ENCODE peak calls at places on chromosomes 4 and X, in nine cellular contexts. E is heart left ventricle, Z is HFF-Myc, H is epithelial cell of esophagus, B is MCF 10A, P is endodermal cell, W is RWPE1, N is mammary epithelial cell, Y is astrocyte of the spinal cord. X is an unnamed sample.

GRCh38 chr4:16516796-16517413 is 290.6 kb upstream of the TAPT1 start:
- DNase-seq in H (peak), Z (peak), Y (peak), N (no peak), W (no peak), B (peak), E (peak), P (peak), X (no peak)

GRCh38 chrX:137166591-137166990 is 132.8 kb upstream of the GPR101 start:
- DNase-seq in W (no peak), H (peak), Z (no peak), E (no peak), N (no peak), B (peak), P (peak), Y (no peak), X (no peak)

GRCh38 chr4:165489786-165490185 is 111.0 kb downstream of the CPE start:
- DNase-seq in Y (no peak), N (peak), E (no peak), Z (no peak), W (no peak), P (no peak), H (peak), B (peak), X (no peak)

GRCh38 chr4:115110191-115111166 is 2.9 kb downstream of the NDST4 start:
- DNase-seq in W (no peak), E (no peak), B (peak), Y (peak), P (no peak), Z (no peak), N (no peak), H (no peak), X (no peak)

GRCh38 chr4:16686195-16686594 is 212.2 kb downstream of the LDB2 start:
- DNase-seq in Z (peak), N (no peak), H (no peak), P (no peak), B (peak), E (no peak), W (no peak), Y (peak), X (peak)

GRCh38 chr4:81504685-81505598 is 33.2 kb upstream of the RASGEF1B start:
- DNase-seq in E (peak), Z (no peak), P (no peak), N (no peak), Y (no peak), B (no peak), W (no peak), H (no peak), X (no peak)

GRCh38 chrX:53290441-53291041 is 9.2 kb upstream of the IQSEC2 start:
- DNase-seq in Y (no peak), N (no peak), Z (no peak), E (no peak), B (no peak), W (no peak), H (no peak), P (no peak), X (no peak)

GRCh38 chrX:147891886-147892285 is 19.8 kb upstream of the FMR1 start:
- DNase-seq in Z (no peak), B (no peak), P (no peak), Y (peak), N (no peak), E (no peak), W (no peak), H (peak), X (no peak)

GRCh38 chr4:4479366-4479765 is 62.5 kb downstream of the STX18 start:
- DNase-seq in B (no peak), N (no peak), E (no peak), Y (no peak), Z (no peak), H (no peak), P (no peak), W (no peak), X (no peak)

GRCh38 chr4:3345384-3345783 is 52.6 kb downstream of the RGS12 start:
- DNase-seq in Y (no peak), Z (no peak), N (no peak), H (no peak), P (no peak), W (no peak), B (no peak), E (no peak), X (no peak)

GRCh38 chr4:46648088-46648744 is 258.3 kb upstream of the GABRA2 start:
- DNase-seq in H (peak), Y (peak), N (peak), W (peak), Z (no peak), P (peak), E (no peak), B (peak), X (peak)

GRCh38 chrX:86455495-86455894 is 307.2 kb downstream of the DACH2 start:
- DNase-seq in Z (no peak), B (no peak), E (no peak), Y (no peak), N (no peak), W (no peak), H (no peak), P (peak), X (no peak)

GRCh38 chr4:44869222-44869882 is 143.0 kb upstream of the GNPDA2 start:
- DNase-seq in N (peak), W (no peak), E (no peak), H (peak), B (peak), P (no peak), Y (no peak), Z (no peak), X (no peak)

DNA sequence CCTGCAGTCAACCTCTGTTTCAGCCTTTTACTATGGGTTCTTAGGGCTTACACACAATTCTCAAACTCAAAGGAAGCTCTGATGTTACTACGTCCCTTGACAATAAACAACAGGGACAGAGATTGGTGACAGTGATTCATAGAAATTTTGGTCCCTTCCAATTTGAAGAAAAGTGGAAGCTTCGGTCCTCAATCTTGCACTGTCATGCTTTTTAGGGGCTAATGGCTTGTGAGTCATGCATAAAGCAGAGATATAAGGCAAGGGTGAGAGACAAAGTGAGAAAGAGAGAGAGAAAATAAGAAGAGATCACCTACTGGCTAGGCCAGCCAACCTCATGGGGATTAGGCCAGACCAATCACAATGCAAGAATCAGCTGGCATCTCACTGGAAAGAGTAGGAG is 63.2 kb upstream of the STARD8 start:
- DNase-seq in Z (no peak), N (no peak), H (no peak), B (no peak), P (no peak), W (no peak), E (no peak), Y (no peak), X (no peak)
- TF ChIP-seq CTCF in Z (no peak), N (no peak), H (no peak), B (no peak), P (no peak), W (no peak), E (no peak), Y (no peak), X (no peak)

GRCh38 chr4:18934197-18934596 is 912.6 kb upstream of the LCORL start:
- DNase-seq in B (peak), Y (no peak), W (no peak), E (no peak), N (peak), P (no peak), H (peak), Z (no peak), X (no peak)
- TF ChIP-seq CTCF in B (peak), Y (no peak), W (no peak), E (peak), N (peak), P (peak), H (peak), Z (no peak), X (peak)

GRCh38 chr4:82623284-82623683 is 61.5 kb upstream of the TMEM150C start:
- DNase-seq in P (no peak), Y (no peak), W (no peak), N (no peak), E (no peak), H (no peak), Z (no peak), B (no peak), X (peak)

GRCh38 chr4:82626251-82626868 is 64.6 kb upstream of the TMEM150C start:
- DNase-seq in Z (no peak), W (no peak), P (no peak), B (no peak), H (no peak), Y (no peak), N (no peak), E (peak), X (no peak)

GRCh38 chr4:82629238-82630000 is 67.6 kb upstream of the TMEM150C start:
- DNase-seq in H (no peak), W (peak), P (no peak), E (no peak), Y (no peak), N (peak), Z (no peak), B (no peak), X (no peak)

GRCh38 chr4:82621212-82621611 is 59.4 kb upstream of the TMEM150C start:
- DNase-seq in N (no peak), H (no peak), B (no peak), W (no peak), P (no peak), E (no peak), Z (no peak), Y (no peak), X (no peak)

DNA sequence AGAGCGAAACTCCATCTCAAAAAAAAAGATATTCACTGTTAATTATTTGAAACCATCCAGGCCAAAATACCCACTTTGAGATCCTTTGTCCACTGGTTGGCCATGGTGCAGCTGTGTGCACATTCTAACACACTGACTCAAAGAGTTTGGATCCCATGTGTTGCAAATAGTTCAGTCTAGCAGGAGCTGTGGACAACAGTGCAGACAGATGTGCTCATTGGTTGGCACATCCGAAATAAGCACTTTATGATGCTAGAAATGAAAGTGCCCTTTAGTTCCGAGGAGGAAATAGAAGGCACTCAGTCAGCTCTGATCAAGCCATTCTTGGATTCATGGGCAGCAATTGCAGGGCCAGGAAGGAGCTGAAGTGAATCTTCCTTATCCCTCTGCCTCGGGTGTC is 63.0 kb upstream of the TMEM150C start:
- DNase-seq in Z (no peak), Y (no peak), E (no peak), W (no peak), B (no peak), N (no peak), P (no peak), H (no peak), X (no peak)
- TF ChIP-seq CTCF in Z (no peak), Y (no peak), E (no peak), W (no peak), B (no peak), N (no peak), P (no peak), H (no peak), X (no peak)

DNA sequence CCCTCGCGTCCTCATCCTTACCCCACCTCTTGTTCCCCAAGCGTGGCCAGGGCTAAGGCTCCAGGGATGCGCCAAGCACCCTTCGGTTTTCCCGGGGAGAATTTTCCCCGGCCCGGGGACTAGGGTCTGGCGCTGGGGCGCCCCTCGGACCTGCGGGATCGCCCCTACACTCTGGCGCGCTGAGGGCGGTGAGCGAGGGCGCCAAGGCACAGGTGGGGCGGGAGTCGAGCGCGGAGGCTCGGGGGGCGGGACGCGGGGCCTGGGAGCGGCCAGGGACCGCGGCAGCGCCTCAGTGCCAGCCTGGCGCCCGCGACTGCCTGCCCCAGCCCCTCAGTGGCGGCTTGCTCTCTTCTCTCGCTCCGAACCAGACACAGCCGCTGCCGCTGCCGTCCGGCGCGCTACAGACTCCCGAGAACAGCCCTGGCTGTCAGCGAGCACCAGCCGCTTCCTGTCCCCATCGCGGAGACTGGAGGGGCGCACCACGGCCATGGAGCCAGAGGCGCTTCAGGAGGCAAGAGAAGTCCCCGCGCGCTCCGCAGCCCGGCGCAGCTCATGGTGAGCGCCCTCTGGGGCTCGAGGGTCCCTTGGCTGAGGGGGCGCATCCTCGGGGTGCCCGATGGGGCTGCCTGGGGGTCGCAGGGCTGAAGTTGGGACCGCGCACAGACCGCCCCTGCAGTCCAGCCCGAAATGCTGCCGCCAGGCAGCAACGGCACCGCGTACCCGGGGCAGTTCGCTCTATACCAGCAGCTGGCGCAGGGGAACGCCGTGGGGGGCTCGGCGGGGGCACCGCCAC is at the start of gene DRD5:
- DNase-seq in N (no peak), H (no peak), Y (no peak), W (no peak), P (peak), Z (no peak), B (no peak), E (no peak), X (no peak)
- TF ChIP-seq CTCF in N (no peak), H (no peak), Y (no peak), W (no peak), P (no peak), Z (no peak), B (no peak), E (no peak), X (no peak)

GRCh38 chrX:140038842-140039241 is 73.5 kb upstream of the CXorf66 start:
- DNase-seq in N (no peak), H (no peak), E (no peak), W (no peak), Y (no peak), B (no peak), P (no peak), Z (no peak), X (no peak)

GRCh38 chrX:140040397-140040796 is 75.1 kb upstream of the CXorf66 start:
- DNase-seq in N (peak), H (peak), Z (no peak), E (no peak), P (no peak), Y (peak), B (peak), W (peak), X (peak)

DNA sequence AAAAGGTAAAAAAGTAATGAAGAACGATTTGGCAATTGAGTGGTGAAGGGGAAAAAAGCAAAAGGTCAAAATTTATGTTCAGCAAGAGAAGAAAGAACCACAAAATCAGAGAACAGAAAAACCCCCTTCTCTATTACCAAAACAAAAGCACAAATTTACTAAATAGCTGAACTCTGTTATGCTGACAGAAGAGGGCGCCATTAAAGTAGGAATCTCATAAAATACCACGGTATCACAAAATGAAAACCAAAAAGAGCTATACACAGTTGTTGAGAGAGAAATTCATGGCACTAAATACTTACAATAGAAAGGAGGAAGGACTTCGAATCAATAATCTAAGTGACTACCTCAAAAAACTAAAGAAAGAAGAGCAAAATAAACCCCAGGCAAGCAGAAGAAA is 69.6 kb upstream of the CXorf66 start:
- DNase-seq in H (peak), Y (peak), W (peak), P (no peak), Z (no peak), E (no peak), N (no peak), B (peak), X (no peak)
- TF ChIP-seq CTCF in H (peak), Y (peak), W (no peak), P (peak), Z (no peak), E (no peak), N (peak), B (peak), X (peak)

DNA sequence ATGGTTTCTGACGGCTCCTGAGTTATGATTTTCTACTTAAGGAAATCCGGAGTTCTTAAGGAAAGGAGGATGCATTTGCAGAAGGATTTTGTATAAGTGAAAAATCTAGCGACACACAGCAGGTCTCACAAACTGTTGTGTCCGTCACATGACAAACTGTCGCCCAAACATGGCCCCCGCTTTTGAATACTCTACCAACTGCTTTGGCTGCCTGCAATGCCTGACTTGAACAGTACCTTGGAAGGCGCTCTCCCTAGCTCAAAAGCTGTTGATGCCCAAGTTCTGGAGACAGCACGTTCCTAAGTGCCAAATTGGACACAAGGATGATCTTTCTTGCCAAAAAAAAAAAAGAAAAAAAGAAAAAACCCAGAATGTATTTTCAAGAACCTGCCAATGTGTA is 103.2 kb downstream of the ENPP6 start:
- DNase-seq in E (no peak), Y (no peak), W (no peak), P (no peak), Z (no peak), N (no peak), B (no peak), H (no peak), X (no peak)
- TF ChIP-seq CTCF in E (no peak), Y (no peak), W (no peak), P (peak), Z (no peak), N (no peak), B (no peak), H (peak), X (no peak)

GRCh38 chr4:155497306-155497705 is 120.5 kb upstream of the MAP9 start:
- DNase-seq in B (no peak), Y (no peak), Z (no peak), E (no peak), W (no peak), H (no peak), N (no peak), P (no peak), X (no peak)
- TF ChIP-seq CTCF in B (no peak), Y (no peak), Z (no peak), E (peak), W (no peak), H (peak), N (peak), P (peak), X (no peak)

DNA sequence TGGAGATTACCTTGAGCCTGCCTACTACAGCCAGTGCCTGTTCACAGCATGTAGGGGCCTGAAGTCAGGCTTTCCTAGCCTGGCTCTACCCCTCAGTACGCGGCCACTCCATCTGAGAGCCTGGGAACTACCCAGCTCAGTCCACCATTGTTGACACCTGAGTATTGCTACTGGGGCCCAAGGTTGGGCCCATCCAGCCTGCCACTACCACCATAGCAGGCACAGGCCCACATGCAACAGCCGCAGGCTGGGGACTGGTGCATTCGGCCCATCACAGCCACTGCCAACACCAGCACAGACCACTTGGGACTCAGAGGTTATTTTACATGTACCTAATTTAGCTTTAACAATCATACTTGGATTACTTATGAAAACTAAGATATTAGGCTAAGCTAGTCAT is 314.0 kb downstream of the GALNTL6 start:
- DNase-seq in E (no peak), P (no peak), N (no peak), B (no peak), W (no peak), Y (no peak), Z (no peak), H (no peak), X (no peak)
- TF ChIP-seq CTCF in E (no peak), P (no peak), N (no peak), B (no peak), W (no peak), Y (no peak), Z (no peak), H (no peak), X (no peak)

X was measured in retinal pigment epithelial cell.